ENCODE peak calls at places on chromosomes 5 and 9, in eight cellular contexts. U is activated T-cell treated with anti-CD3 and anti-CD28 coated beads, Interleukin-2, amount 50 U/mL, for 72 hours; H is NCI-H748 treated with DMSO at 0.1 percent for 48 hours; A is fibroblast of the aortic adventitia; Z is substantia nigra; P is GM04504; Y is activated CD4-positive, CD25-positive, alpha-beta regulatory T cell; F is occipital lobe. L is an unnamed sample.

GRCh38 chr9:31601666-31602065 is 782.8 kb upstream of the ACO1 start:
- DNase-seq in U (no peak), Y (no peak), A (no peak), H (no peak), Z (no peak), P (no peak), F (no peak), L (no peak)

GRCh38 chr5:180791611-180792213 is 10.9 kb downstream of the MGAT1 start:
- DNase-seq in F (no peak), A (no peak), U (no peak), Y (no peak), H (no peak), P (no peak), Z (no peak), L (peak)

GRCh38 chr5:154277499-154277898 is 87.0 kb downstream of the GALNT10 start:
- DNase-seq in Y (no peak), F (no peak), H (no peak), A (no peak), Z (no peak), P (no peak), U (no peak), L (peak)

GRCh38 chr5:51651889-51652288 is 268.6 kb downstream of the ISL1 start:
- DNase-seq in A (peak), U (no peak), H (no peak), P (no peak), Y (no peak), F (no peak), Z (no peak), L (no peak)

GRCh38 chr9:4756420-4756819 is 15.4 kb upstream of the AK3 start:
- DNase-seq in P (no peak), Z (no peak), H (no peak), A (no peak), Y (no peak), U (no peak), F (no peak), L (no peak)

GRCh38 chr5:107476783-107477182 is 194.0 kb downstream of the EFNA5 start:
- DNase-seq in U (peak), Y (no peak), F (no peak), H (no peak), Z (no peak), A (peak), P (no peak), L (no peak)

GRCh38 chr5:110112355-110112754 is 422.6 kb downstream of the MAN2A1 start:
- DNase-seq in P (no peak), U (no peak), H (no peak), F (no peak), Y (no peak), A (no peak), Z (no peak), L (no peak)

GRCh38 chr5:147483961-147484707 is 25.7 kb downstream of the DPYSL3 start:
- DNase-seq in Z (no peak), H (peak), A (peak), P (peak), U (no peak), F (no peak), Y (no peak), L (no peak)

GRCh38 chr5:10457682-10458574 is 16.2 kb downstream of the ROPN1L start:
- DNase-seq in P (no peak), A (peak), Z (no peak), U (no peak), H (no peak), F (peak), Y (no peak), L (no peak)

GRCh38 chr9:129631673-129632129 is 5.7 kb downstream of the NTMT1 start:
- DNase-seq in P (no peak), A (no peak), Z (no peak), H (no peak), U (no peak), F (no peak), Y (no peak), L (no peak)

GRCh38 chr5:62343428-62343827 is 37.4 kb downstream of the KIF2A start:
- DNase-seq in Y (no peak), A (peak), H (no peak), Z (no peak), P (no peak), U (no peak), F (no peak), L (no peak)

GRCh38 chr9:87063246-87063645 is 115.9 kb upstream of the GAS1 start:
- DNase-seq in U (no peak), P (peak), Z (no peak), F (no peak), Y (no peak), A (peak), H (no peak), L (no peak)

GRCh38 chr9:73173526-73174411 is 22.1 kb downstream of the ANXA1 start:
- DNase-seq in F (no peak), U (no peak), Z (no peak), H (no peak), A (no peak), Y (no peak), P (no peak), L (no peak)

GRCh38 chr5:56323505-56323904 is 90.4 kb upstream of the ANKRD55 start:
- DNase-seq in H (no peak), P (no peak), F (no peak), Z (no peak), A (no peak), Y (no peak), U (peak), L (no peak)

GRCh38 chr5:25060575-25060974 is 415.8 kb upstream of the CDH10 start:
- DNase-seq in Y (no peak), H (no peak), F (no peak), Z (no peak), P (no peak), U (no peak), A (no peak), L (no peak)

GRCh38 chr5:180034564-180034963 is 37.0 kb downstream of the RNF130 start:
- DNase-seq in A (no peak), H (no peak), U (no peak), F (no peak), P (no peak), Y (no peak), Z (no peak), L (no peak)

GRCh38 chr9:87337335-87338074 is 160.2 kb upstream of the DAPK1 start:
- DNase-seq in Y (no peak), H (peak), U (no peak), F (no peak), Z (no peak), P (no peak), A (peak), L (no peak)

GRCh38 chr9:126860757-126861466 is 473 bp downstream of the ZBTB34 start:
- DNase-seq in U (peak), F (no peak), Z (no peak), H (no peak), Y (no peak), P (no peak), A (no peak), L (no peak)

GRCh38 chr5:17365326-17365725 is 132.7 kb upstream of the TAF11L2 start:
- DNase-seq in F (no peak), U (no peak), Y (no peak), Z (no peak), H (no peak), A (no peak), P (no peak), L (no peak)